ENCODE peak calls at places on chromosomes 16 and 17, in five cellular contexts. G is erythroblast, Y is NCI-H146, S is HT1080, M is bronchial epithelial cell. H is an unnamed sample.
A peak's percentile ranks its signal among the peaks of the same experiment; 100 is the strongest.

GRCh38 chr16:4200000-4200780 is 41.7 kb downstream of the SRL start:
- DNase-seq in G (peak; percentile 60), Y (peak; percentile 81), S (peak; percentile 56), M (peak; percentile 57), H (peak; percentile 89)

GRCh38 chr16:649646-650045 is 481 bp downstream of the WDR90 start:
- DNase-seq in G (peak; percentile 50), Y (peak; percentile 37), S (no peak), M (no peak), H (no peak)

GRCh38 chr16:67264866-67265265 is 14.5 kb upstream of the PLEKHG4 start:
- DNase-seq in G (no peak), Y (no peak), S (no peak), M (no peak), H (no peak)

GRCh38 chr17:72466606-72467005 is 345.8 kb downstream of the SOX9 start:
- DNase-seq in G (no peak), Y (no peak), S (no peak), M (no peak), H (no peak)

GRCh38 chr17:55642741-55643140 is 79.9 kb downstream of the TMEM100 start:
- DNase-seq in G (no peak), Y (no peak), S (no peak), M (no peak), H (no peak)

GRCh38 chr17:76869209-76869877 is 1.1 kb downstream of the MGAT5B start:
- DNase-seq in G (no peak), Y (peak; percentile 49), S (no peak), M (no peak), H (no peak)

GRCh38 chr17:9676742-9677387 is 31.5 kb downstream of the USP43 start:
- DNase-seq in G (no peak), Y (no peak), S (peak; percentile 97), M (peak; percentile 99), H (no peak)

GRCh38 chr17:31283841-31284240 is 13.2 kb downstream of the OMG start:
- DNase-seq in G (no peak), Y (no peak), S (no peak), M (no peak), H (no peak)

GRCh38 chr16:85037050-85037410 is 9.4 kb downstream of the KIAA0513 start:
- DNase-seq in G (peak; percentile 24), Y (no peak), S (peak; percentile 85), M (peak; percentile 97), H (no peak)

GRCh38 chr16:3095869-3096268 is 3.2 kb downstream of the ZSCAN10 start:
- DNase-seq in G (peak; percentile 61), Y (no peak), S (no peak), M (no peak), H (peak; percentile 60)

GRCh38 chr16:71853413-71853812 is 7.6 kb downstream of the ATXN1L start:
- DNase-seq in G (no peak), Y (no peak), S (no peak), M (no peak), H (no peak)

GRCh38 chr16:19844945-19845641 is 39.6 kb downstream of the GPRC5B start:
- DNase-seq in G (no peak), Y (no peak), S (peak; percentile 71), M (no peak), H (no peak)

GRCh38 chr17:1724869-1725641 is 551 bp downstream of the WDR81 start:
- DNase-seq in G (no peak), Y (peak; percentile 57), S (no peak), M (no peak), H (peak; percentile 41)

GRCh38 chr17:57355090-57355859 is 99.0 kb downstream of the MSI2 start:
- DNase-seq in G (no peak), Y (no peak), S (no peak), M (no peak), H (no peak)

GRCh38 chr16:29675811-29676643 is 3.0 kb upstream of the QPRT start:
- DNase-seq in G (no peak), Y (no peak), S (no peak), M (peak; percentile 12), H (peak; percentile 68)

H was measured in HuH-7.